ENCODE peak calls at places on chromosomes 1 and 21, in eight cellular contexts. F is fibroblast of lung, X is A549, U is Calu3, C is brain microvascular endothelial cell, E is HFF-Myc, B is B cell, Z is SK-N-SH. S is an unnamed sample.

GRCh38 chr21:37974081-37974480 is 57.8 kb upstream of the KCNJ6 start:
- DNase-seq in F (peak), X (no peak), U (no peak), C (no peak), E (no peak), B (no peak), Z (no peak), S (no peak)

GRCh38 chr1:1068374-1069060 is 5.6 kb downstream of the RNF223 start:
- DNase-seq in F (no peak), X (peak), U (peak), C (no peak), E (no peak), B (peak), Z (no peak), S (no peak)

GRCh38 chr1:44025816-44026215 is 5.4 kb downstream of the SLC6A9 start:
- DNase-seq in F (no peak), X (no peak), U (peak), C (no peak), E (no peak), B (no peak), Z (no peak), S (no peak)

GRCh38 chr1:51512611-51513010 is 6.5 kb downstream of the EPS15 start:
- DNase-seq in F (no peak), X (no peak), U (no peak), C (no peak), E (no peak), B (no peak), Z (no peak), S (no peak)

GRCh38 chr1:26122988-26123973 is 11.7 kb downstream of the PDIK1L start:
- DNase-seq in F (peak), X (no peak), U (no peak), C (peak), E (no peak), B (no peak), Z (no peak), S (no peak)

GRCh38 chr1:201061049-201061448 is 37.5 kb upstream of the KIF21B start:
- DNase-seq in F (no peak), X (no peak), U (no peak), C (no peak), E (no peak), B (no peak), Z (no peak), S (no peak)

GRCh38 chr1:9493326-9493725 is 45.9 kb upstream of the SLC25A33 start:
- DNase-seq in F (no peak), X (no peak), U (no peak), C (no peak), E (no peak), B (no peak), Z (no peak), S (no peak)

GRCh38 chr1:87402192-87403046 is 73.7 kb downstream of the LMO4 start:
- DNase-seq in F (peak), X (no peak), U (no peak), C (no peak), E (peak), B (no peak), Z (no peak), S (no peak)

GRCh38 chr1:76833151-76833550 is 34.1 kb upstream of the ST6GALNAC5 start:
- DNase-seq in F (no peak), X (no peak), U (no peak), C (no peak), E (no peak), B (no peak), Z (no peak), S (no peak)

GRCh38 chr1:215076312-215076711 is 6.2 kb upstream of the KCNK2 start:
- DNase-seq in F (peak), X (no peak), U (peak), C (peak), E (peak), B (no peak), Z (peak), S (no peak)

GRCh38 chr1:180154003-180154324 is 705 bp upstream of the QSOX1 start:
- DNase-seq in F (no peak), X (peak), U (no peak), C (no peak), E (no peak), B (no peak), Z (no peak), S (no peak)

GRCh38 chr1:180155202-180155682 is 573 bp downstream of the QSOX1 start:
- DNase-seq in F (no peak), X (peak), U (peak), C (no peak), E (no peak), B (no peak), Z (no peak), S (peak)

GRCh38 chr1:180156201-180156600 is 1.5 kb downstream of the QSOX1 start:
- DNase-seq in F (no peak), X (no peak), U (no peak), C (no peak), E (no peak), B (no peak), Z (no peak), S (peak)

GRCh38 chr1:180153032-180153431 is 1.6 kb upstream of the QSOX1 start:
- DNase-seq in F (no peak), X (no peak), U (no peak), C (no peak), E (no peak), B (no peak), Z (no peak), S (peak)

GRCh38 chr1:180154325-180155201 is at the start of gene QSOX1:
- DNase-seq in F (peak), X (peak), U (peak), C (peak), E (no peak), B (peak), Z (peak), S (peak)
- TF ChIP-seq CTCF in F (no peak), X (no peak), U (no peak), C (no peak), E (no peak), B (peak), Z (no peak), S (peak)

DNA sequence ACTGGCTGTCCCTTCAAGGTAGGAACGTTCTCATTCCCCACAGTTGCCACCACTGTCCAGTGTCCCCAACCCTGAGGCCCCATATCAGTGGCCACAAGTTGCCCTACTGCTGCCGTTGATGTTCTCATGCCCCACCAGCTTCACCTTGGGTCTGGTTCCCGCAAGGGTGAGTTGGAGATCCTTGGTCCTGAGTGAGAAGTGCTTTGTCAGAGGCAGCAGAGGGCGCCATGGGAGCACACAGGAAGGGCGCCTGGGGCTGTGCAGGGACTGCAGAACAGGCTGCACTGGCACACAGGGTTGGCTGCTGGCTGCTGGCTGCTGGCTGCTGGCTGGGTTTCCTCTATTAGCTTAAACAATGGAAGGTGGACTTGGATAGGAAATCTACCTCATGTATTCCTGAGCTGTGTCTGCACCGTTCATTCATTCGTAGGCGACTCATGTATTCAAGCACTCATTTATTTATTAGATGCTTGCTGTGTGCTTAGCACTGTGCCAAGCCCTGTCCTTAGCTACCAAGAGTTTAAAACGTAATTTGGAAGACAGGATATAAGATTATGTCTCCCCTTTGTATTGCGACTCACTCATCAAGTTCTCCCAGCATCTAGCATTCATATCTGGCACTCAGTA is 2.1 kb upstream of the S100A9 start:
- DNase-seq in F (peak), X (peak), U (peak), C (peak), E (peak), B (no peak), Z (peak), S (peak)
- TF ChIP-seq CTCF in F (peak), X (peak), U (peak), C (peak), E (peak), B (peak), Z (peak), S (peak)

GRCh38 chr1:209830722-209831121 is 3.0 kb downstream of the UTP25 start:
- DNase-seq in F (no peak), X (no peak), U (no peak), C (no peak), E (no peak), B (no peak), Z (no peak), S (no peak)

GRCh38 chr1:209829716-209830115 is 1.9 kb downstream of the UTP25 start:
- DNase-seq in F (no peak), X (no peak), U (no peak), C (no peak), E (no peak), B (no peak), Z (no peak), S (no peak)

GRCh38 chr1:209827384-209828261 is at the start of gene UTP25:
- DNase-seq in F (peak), X (peak), U (peak), C (peak), E (peak), B (peak), Z (peak), S (peak)

GRCh38 chr1:209835782-209836298 is 8.1 kb downstream of the UTP25 start:
- DNase-seq in F (peak), X (no peak), U (no peak), C (peak), E (no peak), B (no peak), Z (no peak), S (no peak)

GRCh38 chr1:209831615-209832014 is 3.8 kb downstream of the UTP25 start:
- DNase-seq in F (peak), X (no peak), U (no peak), C (peak), E (no peak), B (no peak), Z (no peak), S (no peak)
- TF ChIP-seq CTCF in F (no peak), X (no peak), U (no peak), C (no peak), E (no peak), B (no peak), Z (no peak), S (no peak)

GRCh38 chr1:85264150-85264549 is 4.7 kb upstream of the C1orf52 start:
- DNase-seq in F (peak), X (no peak), U (no peak), C (no peak), E (no peak), B (no peak), Z (no peak), S (no peak)

GRCh38 chr1:85262985-85263384 is 3.5 kb upstream of the C1orf52 start:
- DNase-seq in F (no peak), X (no peak), U (no peak), C (no peak), E (no peak), B (no peak), Z (no peak), S (no peak)

GRCh38 chr1:85259866-85260345 is 444 bp upstream of the C1orf52 start:
- DNase-seq in F (peak), X (no peak), U (no peak), C (peak), E (no peak), B (no peak), Z (no peak), S (no peak)

GRCh38 chr1:85259118-85259865 is at the start of gene C1orf52:
- DNase-seq in F (peak), X (peak), U (peak), C (peak), E (no peak), B (peak), Z (peak), S (peak)

DNA sequence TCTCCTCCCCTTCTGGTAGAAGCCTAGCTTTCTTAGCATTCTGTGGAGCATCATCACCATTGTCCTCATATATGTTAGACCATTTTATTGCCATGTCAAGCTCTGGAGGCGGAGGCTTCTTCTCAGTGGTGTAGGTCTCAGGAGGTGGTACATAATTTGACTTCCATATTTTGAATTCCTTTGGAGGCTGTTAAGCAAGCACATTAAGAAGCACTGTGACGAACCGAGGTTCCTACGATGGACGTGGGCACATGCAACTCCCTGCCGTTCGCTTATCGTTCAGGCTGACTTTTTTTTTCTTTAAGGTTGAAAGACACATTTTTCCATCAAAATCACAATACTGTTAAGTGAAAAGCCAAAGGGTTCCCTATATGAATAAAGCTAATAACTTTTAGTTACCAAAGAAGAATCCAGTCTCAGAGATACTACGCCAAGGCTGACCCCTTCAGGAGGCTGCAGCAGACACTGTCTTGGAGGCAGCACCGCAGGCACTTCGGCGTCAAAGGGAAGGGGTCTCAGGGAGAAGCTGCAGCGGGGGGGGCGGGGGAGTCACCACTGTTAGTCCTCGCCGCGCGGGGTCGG is 835 bp downstream of the C1orf52 start:
- DNase-seq in F (peak), X (no peak), U (no peak), C (no peak), E (no peak), B (no peak), Z (no peak), S (no peak)
- TF ChIP-seq CTCF in F (no peak), X (no peak), U (no peak), C (peak), E (no peak), B (no peak), Z (peak), S (peak)

DNA sequence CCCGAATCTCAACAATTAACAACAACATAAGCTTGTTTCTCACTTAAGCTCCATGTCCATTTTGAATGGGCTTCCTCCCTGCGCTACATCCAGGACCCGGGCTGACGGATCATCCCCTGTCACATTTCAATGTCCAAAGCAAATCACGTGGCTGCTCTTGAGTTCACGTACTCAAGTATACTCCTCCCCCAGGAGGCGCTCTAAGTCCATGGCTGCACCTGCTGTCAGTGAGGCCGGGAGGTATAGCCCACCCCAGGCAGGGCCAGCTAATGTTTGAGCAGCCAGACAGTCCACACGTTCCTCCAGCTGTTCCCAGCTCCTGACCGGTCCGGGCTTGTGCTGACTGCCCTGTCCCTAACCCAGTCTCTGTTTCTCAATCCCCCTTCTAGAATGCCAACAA is 220.8 kb downstream of the SLC35F3 start:
- DNase-seq in F (peak), X (no peak), U (peak), C (no peak), E (no peak), B (no peak), Z (peak), S (no peak)
- TF ChIP-seq CTCF in F (no peak), X (peak), U (peak), C (peak), E (peak), B (no peak), Z (peak), S (no peak)

GRCh38 chr1:33133478-33134105 is 48.3 kb downstream of the TRIM62 start:
- DNase-seq in F (no peak), X (no peak), U (no peak), C (no peak), E (no peak), B (no peak), Z (no peak), S (no peak)

GRCh38 chr1:33140153-33141149 is 41.4 kb downstream of the TRIM62 start:
- DNase-seq in F (peak), X (no peak), U (no peak), C (peak), E (no peak), B (peak), Z (no peak), S (no peak)

GRCh38 chr1:33141781-33142180 is 40.1 kb downstream of the TRIM62 start:
- DNase-seq in F (no peak), X (no peak), U (no peak), C (no peak), E (no peak), B (no peak), Z (no peak), S (no peak)

GRCh38 chr1:33141216-33141615 is 40.6 kb downstream of the TRIM62 start:
- DNase-seq in F (no peak), X (no peak), U (no peak), C (no peak), E (no peak), B (no peak), Z (no peak), S (no peak)

DNA sequence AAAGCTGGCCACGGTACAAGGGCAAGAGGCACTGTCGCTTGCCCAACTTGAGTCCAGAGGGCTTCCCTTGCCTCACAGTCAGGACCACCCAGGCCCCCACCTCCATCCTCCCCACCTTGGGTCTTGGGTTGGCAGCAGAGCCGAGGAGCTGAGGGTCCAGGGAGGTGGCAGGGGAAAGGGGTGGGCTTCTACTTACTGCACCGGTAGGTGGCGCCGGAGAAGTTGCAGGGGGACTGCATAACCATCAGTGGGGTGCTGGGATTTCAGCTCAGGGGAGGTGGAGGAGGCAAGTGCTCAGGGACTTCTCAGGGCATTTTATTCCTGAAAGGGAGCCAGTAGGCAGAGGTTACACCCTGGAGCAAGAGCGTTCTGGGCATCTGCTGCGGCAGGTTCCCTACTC is 44.0 kb downstream of the TRIM62 start:
- DNase-seq in F (peak), X (no peak), U (no peak), C (no peak), E (no peak), B (no peak), Z (peak), S (no peak)
- TF ChIP-seq CTCF in F (peak), X (no peak), U (no peak), C (peak), E (peak), B (peak), Z (peak), S (peak)

DNA sequence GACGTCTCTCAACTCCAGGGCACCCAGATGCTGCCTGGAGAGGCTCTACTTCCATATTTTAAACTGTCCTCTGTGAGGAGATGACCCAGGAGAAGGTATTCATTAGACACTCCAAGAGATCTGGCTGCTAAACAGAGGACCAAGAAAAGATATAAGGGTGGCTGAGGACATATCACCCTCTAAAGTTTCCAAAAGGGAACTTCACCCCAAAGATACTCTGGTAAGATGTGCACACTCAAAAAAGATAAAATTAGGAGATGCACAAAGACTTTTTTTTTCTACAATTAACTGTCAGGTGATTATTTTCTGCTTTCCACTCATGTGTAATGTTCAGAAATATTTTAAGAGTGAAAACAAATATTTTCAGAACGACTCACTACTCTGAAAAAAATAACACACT is 1.4 kb downstream of the ZNF670 start:
- DNase-seq in F (peak), X (no peak), U (no peak), C (no peak), E (no peak), B (no peak), Z (no peak), S (no peak)
- TF ChIP-seq CTCF in F (peak), X (no peak), U (no peak), C (no peak), E (no peak), B (peak), Z (peak), S (peak)

GRCh38 chr21:42467613-42467983 is 28.4 kb downstream of the RSPH1 start:
- DNase-seq in F (no peak), X (no peak), U (no peak), C (no peak), E (no peak), B (no peak), Z (no peak), S (no peak)
- TF ChIP-seq CTCF in F (no peak), X (no peak), U (no peak), C (no peak), E (no peak), B (no peak), Z (no peak), S (no peak)

GRCh38 chr21:33196956-33197374 is 32.8 kb upstream of the IFNAR2 start:
- DNase-seq in F (peak), X (peak), U (peak), C (peak), E (peak), B (peak), Z (peak), S (no peak)
- TF ChIP-seq CTCF in F (peak), X (peak), U (peak), C (peak), E (peak), B (peak), Z (peak), S (peak)

DNA sequence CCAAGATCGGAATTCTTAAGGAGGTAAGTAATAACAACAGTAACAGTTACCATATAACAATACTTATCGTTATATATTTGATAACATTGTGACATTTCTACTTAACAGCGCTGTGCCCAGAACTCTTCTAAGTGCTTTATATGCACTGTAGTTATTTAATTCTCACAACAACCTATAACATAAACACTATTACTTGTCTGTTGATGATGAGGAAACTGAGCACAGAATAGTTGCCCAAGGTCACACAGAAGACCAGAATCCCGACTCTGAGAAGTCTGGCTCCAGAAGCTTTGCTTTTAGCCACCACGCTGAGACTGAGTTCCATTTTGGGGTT is 2.4 kb upstream of the ANXA9 start:
- DNase-seq in F (no peak), X (no peak), U (no peak), C (no peak), E (no peak), B (peak), Z (no peak), S (no peak)
- TF ChIP-seq CTCF in F (no peak), X (no peak), U (no peak), C (no peak), E (no peak), B (peak), Z (no peak), S (no peak)

S was measured in osteocyte.